ENCODE peak calls at places on chromosomes 4 and X, in five cellular contexts. One of them, this sample, is unnamed.

GRCh38 chr4:110175634-110176033 is 22.8 kb downstream of the ELOVL6 start:
- DNase-seq in GM23248: peak; percentile 54
- DNase-seq in MM.1S: no peak
- DNase-seq in lung: no peak
- DNase-seq in SJSA1: no peak
- DNase-seq in this sample: no peak

GRCh38 chrX:21529771-21530170 is 128.4 kb downstream of the KLHL34 start:
- DNase-seq in GM23248: peak; percentile 4
- DNase-seq in MM.1S: no peak
- DNase-seq in lung: no peak
- DNase-seq in SJSA1: no peak
- DNase-seq in this sample: no peak

GRCh38 chr4:144480068-144480467 is 165.9 kb upstream of the HHIP start:
- DNase-seq in GM23248: no peak
- DNase-seq in MM.1S: no peak
- DNase-seq in lung: no peak
- DNase-seq in SJSA1: no peak
- DNase-seq in this sample: no peak

GRCh38 chrX:68945603-68946228 is 116.9 kb downstream of the EFNB1 start:
- DNase-seq in GM23248: peak; percentile 64
- DNase-seq in MM.1S: no peak
- DNase-seq in lung: peak; percentile 29
- DNase-seq in SJSA1: no peak
- DNase-seq in this sample: no peak

GRCh38 chr4:85966308-85966882 is 393.5 kb downstream of the MAPK10 start:
- DNase-seq in GM23248: peak; percentile 47
- DNase-seq in MM.1S: no peak
- DNase-seq in lung: no peak
- DNase-seq in SJSA1: no peak
- DNase-seq in this sample: no peak

GRCh38 chr4:5678977-5679376 is 29.4 kb downstream of the EVC2 start:
- DNase-seq in GM23248: peak; percentile 28
- DNase-seq in MM.1S: no peak
- DNase-seq in lung: no peak
- DNase-seq in SJSA1: no peak
- DNase-seq in this sample: no peak

GRCh38 chrX:347351-348117 is 28.9 kb upstream of the GTPBP6 start:
- DNase-seq in GM23248: no peak
- DNase-seq in MM.1S: no peak
- DNase-seq in lung: no peak
- DNase-seq in SJSA1: no peak
- DNase-seq in this sample: no peak

GRCh38 chr4:94430416-94430815 is 21.3 kb upstream of the PDLIM5 start:
- DNase-seq in GM23248: no peak
- DNase-seq in MM.1S: no peak
- DNase-seq in lung: no peak
- DNase-seq in SJSA1: no peak
- DNase-seq in this sample: no peak

GRCh38 chr4:17322514-17322913 is 189.4 kb downstream of the QDPR start:
- DNase-seq in GM23248: no peak
- DNase-seq in MM.1S: no peak
- DNase-seq in lung: no peak
- DNase-seq in SJSA1: no peak
- DNase-seq in this sample: no peak

GRCh38 chr4:146916479-146917076 is 29.1 kb downstream of the TTC29 start:
- DNase-seq in GM23248: peak; percentile 62
- DNase-seq in MM.1S: peak; percentile 32
- DNase-seq in lung: no peak
- DNase-seq in SJSA1: no peak
- DNase-seq in this sample: no peak

GRCh38 chr4:95541889-95542607 is 6.7 kb downstream of the UNC5C start:
- DNase-seq in GM23248: no peak
- DNase-seq in MM.1S: no peak
- DNase-seq in lung: no peak
- DNase-seq in SJSA1: no peak
- DNase-seq in this sample: no peak

GRCh38 chr4:71456841-71457240 is 118.0 kb downstream of the SLC4A4 start:
- DNase-seq in GM23248: peak; percentile 97
- DNase-seq in MM.1S: no peak
- DNase-seq in lung: no peak
- DNase-seq in SJSA1: no peak
- DNase-seq in this sample: no peak

GRCh38 chrX:72202792-72203401 is 21.3 kb downstream of the PIN4 start:
- DNase-seq in GM23248: no peak
- DNase-seq in MM.1S: no peak
- DNase-seq in lung: no peak
- DNase-seq in SJSA1: no peak
- DNase-seq in this sample: no peak

GRCh38 chr4:169254546-169254983 is 16.2 kb downstream of the SH3RF1 start:
- DNase-seq in GM23248: peak; percentile 85
- DNase-seq in MM.1S: no peak
- DNase-seq in lung: peak; percentile 53
- DNase-seq in SJSA1: peak; percentile 69
- DNase-seq in this sample: no peak

GRCh38 chr4:76233967-76234678 is 17.4 kb upstream of the FAM47E start:
- DNase-seq in GM23248: no peak
- DNase-seq in MM.1S: no peak
- DNase-seq in lung: peak; percentile 52
- DNase-seq in SJSA1: no peak
- DNase-seq in this sample: no peak

GRCh38 chr4:190014771-190015537 is 12.1 kb downstream of the FRG2 start:
- DNase-seq in GM23248: peak; percentile 68
- DNase-seq in MM.1S: no peak
- DNase-seq in lung: no peak
- DNase-seq in SJSA1: no peak
- DNase-seq in this sample: no peak
- H3K4me3 ChIP-seq in GM23248: peak overlapping the region; percentile 58
- H3K4me3 ChIP-seq in MM.1S: no peak overlapping the region
- H3K4me3 ChIP-seq in lung: no peak overlapping the region
- H3K4me3 ChIP-seq in SJSA1: no peak overlapping the region
- H3K4me3 ChIP-seq in this sample: peak overlapping the region; percentile 15

DNA sequence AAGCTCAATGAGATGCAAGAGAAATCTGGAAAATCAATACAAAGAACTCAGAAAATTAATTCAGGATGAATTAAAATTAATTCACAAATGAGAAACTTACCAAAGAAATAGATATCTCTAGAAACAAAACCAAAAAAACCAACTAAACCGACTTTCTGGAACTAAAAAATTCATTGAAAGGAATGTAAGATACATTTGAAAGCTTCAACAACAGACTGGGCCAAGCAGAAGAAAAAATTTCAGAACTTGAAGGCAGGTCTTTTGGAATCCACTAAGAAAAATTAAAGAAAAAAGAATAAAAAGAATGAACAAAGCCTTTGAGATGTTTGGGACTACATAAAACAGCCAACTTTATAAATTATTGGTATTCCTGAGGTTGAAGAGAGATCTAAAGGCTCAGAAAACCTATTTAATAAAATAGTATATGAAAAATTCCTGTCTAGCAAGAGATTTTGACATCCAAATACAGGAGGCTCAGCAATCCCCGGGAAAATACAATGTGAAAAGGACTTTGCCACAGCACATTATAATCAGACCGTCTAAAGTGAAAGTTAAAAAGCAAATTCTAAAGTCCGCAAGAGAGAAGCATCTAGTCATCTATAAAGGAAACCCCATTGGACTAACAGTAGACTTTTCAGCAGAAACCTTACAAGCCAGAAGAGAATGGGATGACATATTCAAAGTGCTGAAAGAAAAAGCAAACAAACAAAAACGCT is 44.2 kb downstream of the NAT8L start:
- DNase-seq in GM23248: no peak
- DNase-seq in MM.1S: no peak
- DNase-seq in lung: no peak
- DNase-seq in SJSA1: no peak
- DNase-seq in this sample: no peak
- H3K9me3 ChIP-seq in GM23248: no peaks in the 10 kb centered on the region
- H3K9me3 ChIP-seq in MM.1S: no peaks in the 10 kb centered on the region
- H3K9me3 ChIP-seq in lung: peaks cover 18% of the 10 kb centered on the region
- H3K9me3 ChIP-seq in SJSA1: no peaks in the 10 kb centered on the region
- H3K9me3 ChIP-seq in this sample: peaks cover 23% of the 10 kb centered on the region

GRCh38 chr4:41575207-41575606 is 37.2 kb downstream of the LIMCH1 start:
- DNase-seq in GM23248: peak; percentile 24
- DNase-seq in MM.1S: no peak
- DNase-seq in lung: no peak
- DNase-seq in SJSA1: no peak
- DNase-seq in this sample: no peak
- H3K4me1 ChIP-seq in GM23248: peaks cover 16% of the 10 kb centered on the region
- H3K4me1 ChIP-seq in MM.1S: no peaks in the 10 kb centered on the region
- H3K4me1 ChIP-seq in lung: peaks cover 2% of the 10 kb centered on the region
- H3K4me1 ChIP-seq in SJSA1: peaks cover 3% of the 10 kb centered on the region
- H3K4me1 ChIP-seq in this sample: no peaks in the 10 kb centered on the region

GRCh38 chrX:38561951-38562719 is 793 bp downstream of the TSPAN7 start:
- DNase-seq in GM23248: peak; percentile 2
- DNase-seq in MM.1S: no peak
- DNase-seq in lung: peak; percentile 29
- DNase-seq in SJSA1: no peak
- DNase-seq in this sample: no peak

GRCh38 chrX:38561126-38561868 is at the start of gene TSPAN7:
- DNase-seq in GM23248: peak; percentile 64
- DNase-seq in MM.1S: peak; percentile 84
- DNase-seq in lung: peak; percentile 76
- DNase-seq in SJSA1: peak; percentile 62
- DNase-seq in this sample: peak; percentile 86

GRCh38 chrX:38560776-38561125 is 591 bp upstream of the TSPAN7 start:
- DNase-seq in GM23248: no peak
- DNase-seq in MM.1S: no peak
- DNase-seq in lung: no peak
- DNase-seq in SJSA1: no peak
- DNase-seq in this sample: no peak

GRCh38 chrX:38558681-38559080 is 2.7 kb upstream of the TSPAN7 start:
- DNase-seq in GM23248: peak; percentile 12
- DNase-seq in MM.1S: no peak
- DNase-seq in lung: no peak
- DNase-seq in SJSA1: no peak
- DNase-seq in this sample: no peak

GRCh38 chrX:38563006-38563405 is 1.7 kb downstream of the TSPAN7 start:
- DNase-seq in GM23248: no peak
- DNase-seq in MM.1S: no peak
- DNase-seq in lung: no peak
- DNase-seq in SJSA1: no peak
- DNase-seq in this sample: no peak
- H3K4me3 ChIP-seq in GM23248: no peak overlapping the region
- H3K4me3 ChIP-seq in MM.1S: no peak overlapping the region
- H3K4me3 ChIP-seq in lung: no peak overlapping the region
- H3K4me3 ChIP-seq in SJSA1: no peak overlapping the region
- H3K4me3 ChIP-seq in this sample: peak overlapping the region; percentile 54

DNA sequence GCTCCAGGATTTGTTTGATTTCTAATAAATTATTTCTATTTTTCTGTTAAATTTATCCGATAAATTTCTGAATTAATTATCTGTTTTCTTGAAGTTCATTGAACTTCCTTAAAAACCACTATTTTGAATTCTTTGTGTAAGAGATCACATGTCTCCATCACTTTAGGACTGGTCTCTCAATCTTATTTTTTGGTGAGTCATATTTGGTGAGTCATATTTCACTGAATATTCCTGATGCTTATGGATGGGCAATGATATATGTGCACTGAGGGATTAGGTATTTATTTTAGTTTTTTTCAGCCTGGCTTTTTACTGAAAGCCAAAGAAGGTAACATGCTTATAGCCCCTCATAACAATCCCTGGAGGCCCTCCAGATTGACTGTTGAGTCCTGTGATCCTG is 48.5 kb upstream of the IL15 start:
- DNase-seq in GM23248: peak; percentile 9
- DNase-seq in MM.1S: no peak
- DNase-seq in lung: no peak
- DNase-seq in SJSA1: no peak
- DNase-seq in this sample: no peak
- H3K9me3 ChIP-seq in GM23248: no peaks in the 10 kb centered on the region
- H3K9me3 ChIP-seq in MM.1S: no peaks in the 10 kb centered on the region
- H3K9me3 ChIP-seq in lung: peaks cover 2% of the 10 kb centered on the region
- H3K9me3 ChIP-seq in SJSA1: no peaks in the 10 kb centered on the region
- H3K9me3 ChIP-seq in this sample: peaks cover 14% of the 10 kb centered on the region

GRCh38 chr4:150389896-150390530 is 191.9 kb upstream of the MAB21L2 start:
- DNase-seq in GM23248: no peak
- DNase-seq in MM.1S: no peak
- DNase-seq in lung: no peak
- DNase-seq in SJSA1: no peak
- DNase-seq in this sample: no peak

GRCh38 chr4:150390531-150390910 is 191.4 kb upstream of the MAB21L2 start:
- DNase-seq in GM23248: no peak
- DNase-seq in MM.1S: no peak
- DNase-seq in lung: no peak
- DNase-seq in SJSA1: no peak
- DNase-seq in this sample: no peak

GRCh38 chr4:150385606-150386005 is 196.3 kb upstream of the MAB21L2 start:
- DNase-seq in GM23248: peak; percentile 95
- DNase-seq in MM.1S: no peak
- DNase-seq in lung: no peak
- DNase-seq in SJSA1: no peak
- DNase-seq in this sample: no peak

GRCh38 chr4:150391052-150391451 is 190.9 kb upstream of the MAB21L2 start:
- DNase-seq in GM23248: no peak
- DNase-seq in MM.1S: no peak
- DNase-seq in lung: no peak
- DNase-seq in SJSA1: no peak
- DNase-seq in this sample: no peak

DNA sequence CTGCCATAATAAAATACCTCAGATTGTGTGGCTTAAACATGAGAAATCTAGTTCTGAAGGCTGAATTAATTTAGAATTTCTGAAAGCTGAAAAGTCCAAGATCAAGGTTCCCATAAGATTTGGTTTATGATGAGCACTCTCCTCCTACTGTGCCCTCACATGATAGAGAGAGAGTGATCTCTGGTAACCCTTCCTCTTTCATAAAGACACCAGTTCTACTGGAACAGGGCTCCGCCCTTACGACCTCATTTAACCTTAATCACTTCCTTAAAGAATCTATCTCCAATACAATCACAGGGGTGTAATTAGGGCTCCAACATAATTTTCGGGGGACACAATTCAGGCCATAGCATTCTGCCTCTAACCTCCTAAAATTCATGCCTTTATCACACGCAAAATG is 194.0 kb upstream of the MAB21L2 start:
- DNase-seq in GM23248: no peak
- DNase-seq in MM.1S: no peak
- DNase-seq in lung: no peak
- DNase-seq in SJSA1: no peak
- DNase-seq in this sample: no peak
- H3K4me1 ChIP-seq in GM23248: peaks cover 11% of the 10 kb centered on the region
- H3K4me1 ChIP-seq in MM.1S: no peaks in the 10 kb centered on the region
- H3K4me1 ChIP-seq in lung: no peaks in the 10 kb centered on the region
- H3K4me1 ChIP-seq in SJSA1: no peaks in the 10 kb centered on the region
- H3K4me1 ChIP-seq in this sample: no peaks in the 10 kb centered on the region

This sample was measured in stomach.